ENCODE peak calls at places on chromosomes 2 and 18, in eight cellular contexts. N is brain pericyte; H is CD4-positive, alpha-beta T cell; Q is T-helper 1 cell; Y is cardiac fibroblast; C is stimulated activated CD4-positive, alpha-beta T cell treated with anti-CD3 and anti-CD28 coated beads, TNF-alpha, amount 100 ng/mL, for 4 hours; J is astrocyte; I is activated gamma-delta T cell. P is an unnamed sample.

GRCh38 chr2:53843595-53843994 is 16.2 kb downstream of the GPR75 start:
- DNase-seq in N (no peak), Y (no peak), J (no peak), C (no peak), I (no peak), H (no peak), Q (no peak), P (no peak)

GRCh38 chr2:120526047-120526562 is 180.2 kb downstream of the INHBB start:
- DNase-seq in J (no peak), Y (no peak), I (no peak), H (no peak), Q (no peak), C (no peak), N (no peak), P (no peak)

GRCh38 chr2:54672587-54673456 is 50.6 kb upstream of the EML6 start:
- DNase-seq in J (no peak), I (no peak), Y (peak), H (no peak), N (no peak), C (no peak), Q (no peak), P (no peak)

GRCh38 chr2:215937190-215937589 is 76.2 kb downstream of the MREG start:
- DNase-seq in H (no peak), Q (no peak), Y (no peak), N (no peak), I (no peak), C (no peak), J (no peak), P (no peak)

GRCh38 chr2:31415421-31415820 is 879 bp upstream of the XDH start:
- DNase-seq in H (no peak), N (no peak), J (no peak), C (no peak), Y (no peak), Q (no peak), I (no peak), P (no peak)

GRCh38 chr2:173672573-173673340 is 292.4 kb downstream of the SP3 start:
- DNase-seq in J (no peak), C (no peak), Q (no peak), Y (no peak), H (no peak), I (no peak), N (no peak), P (no peak)

GRCh38 chr18:39149211-39149806 is 1583.7 kb upstream of the CELF4 start:
- DNase-seq in C (no peak), Y (no peak), N (no peak), Q (no peak), J (no peak), I (no peak), H (no peak), P (no peak)

GRCh38 chr2:168182850-168183249 is 64.5 kb downstream of the STK39 start:
- DNase-seq in Y (no peak), C (no peak), J (no peak), I (no peak), H (no peak), Q (no peak), N (no peak), P (no peak)

GRCh38 chr18:26489881-26490280 is 58.5 kb downstream of the KCTD1 start:
- DNase-seq in J (no peak), Q (no peak), Y (peak), H (no peak), I (no peak), N (no peak), C (no peak), P (peak)

GRCh38 chr2:102735431-102736130 is 26.2 kb upstream of the TMEM182 start:
- DNase-seq in C (no peak), J (peak), I (no peak), N (no peak), H (no peak), Y (no peak), Q (no peak), P (peak)

GRCh38 chr18:43620936-43621335 is 343.6 kb upstream of the SYT4 start:
- DNase-seq in Q (no peak), C (no peak), I (no peak), H (no peak), J (peak), N (no peak), Y (peak), P (peak)

GRCh38 chr18:59265246-59266018 is 7.8 kb downstream of the RAX start:
- DNase-seq in H (no peak), Q (no peak), C (no peak), Y (no peak), N (no peak), J (no peak), I (no peak), P (no peak)

GRCh38 chr2:187499941-187500532 is 52.0 kb upstream of the CALCRL start:
- DNase-seq in Y (peak), H (no peak), N (no peak), C (no peak), I (no peak), J (peak), Q (no peak), P (peak)